ENCODE peak calls at places on chromosomes 13 and 19, in eight cellular contexts. D is LoVo; I is naive thymus-derived CD8-positive, alpha-beta T cell; L is RWPE1; C is neuronal stem cell; B is stimulated activated CD4-positive, alpha-beta T cell treated with anti-CD3 and anti-CD28 coated beads, Interleukin-1b, Interleukin-23, amount 100 ng/mL, for 1 hour; J is renal cortical epithelial cell; A is neural crest cell. U is an unnamed sample.

GRCh38 chr19:18173054-18173571 is 500 bp upstream of the IFI30 start:
- DNase-seq in C (no peak), A (no peak), D (no peak), L (no peak), B (no peak), J (no peak), I (no peak), U (no peak)

GRCh38 chr19:10797541-10798256 is 38.3 kb downstream of the TMED1 start:
- DNase-seq in I (peak; percentile 56), B (peak; percentile 60), J (no peak), C (no peak), D (no peak), L (no peak), A (no peak), U (peak; percentile 77)

GRCh38 chr13:72694314-72694713 is 33.1 kb downstream of the MZT1 start:
- DNase-seq in J (no peak), C (no peak), A (no peak), B (no peak), I (no peak), D (no peak), L (no peak), U (no peak)

GRCh38 chr19:36213793-36214387 is 575 bp downstream of the ZNF565 start:
- DNase-seq in C (peak; percentile 1), D (no peak), J (peak; percentile 25), A (no peak), L (no peak), I (no peak), B (no peak), U (no peak)

GRCh38 chr19:38655148-38655824 is 7.8 kb downstream of the ACTN4 start:
- DNase-seq in L (no peak), I (no peak), C (no peak), A (no peak), J (no peak), D (no peak), B (no peak), U (no peak)

GRCh38 chr13:33146843-33147611 is 130.8 kb downstream of the KL start:
- DNase-seq in A (no peak), C (no peak), J (no peak), L (no peak), D (no peak), B (no peak), I (no peak), U (no peak)

GRCh38 chr19:47767349-47767748 is 11.2 kb upstream of the SELENOW start:
- DNase-seq in C (no peak), A (no peak), I (no peak), J (no peak), D (no peak), B (no peak), L (no peak), U (no peak)

GRCh38 chr19:54893406-54893805 is 12.5 kb upstream of the NCR1 start:
- DNase-seq in D (peak; percentile 69), J (no peak), L (no peak), C (no peak), B (no peak), A (no peak), I (no peak), U (no peak)

GRCh38 chr13:45718063-45718462 is 15.9 kb downstream of the CBY2 start:
- DNase-seq in D (no peak), B (no peak), C (no peak), A (no peak), L (no peak), I (no peak), J (no peak), U (no peak)

GRCh38 chr19:50772408-50773311 is 2.4 kb downstream of the GPR32 start:
- DNase-seq in L (no peak), D (no peak), B (no peak), A (no peak), C (no peak), I (no peak), J (no peak), U (no peak)

GRCh38 chr13:29849731-29850212 is 645 bp downstream of the UBL3 start:
- DNase-seq in A (peak; percentile 20), I (peak; percentile 33), D (peak; percentile 48), L (peak; percentile 70), J (peak; percentile 70), B (no peak), C (no peak), U (peak; percentile 27)

GRCh38 chr13:71979616-71980015 is 112.6 kb upstream of the DACH1 start:
- DNase-seq in D (no peak), L (no peak), I (no peak), A (no peak), C (no peak), B (no peak), J (peak; percentile 13), U (no peak)

GRCh38 chr19:1315470-1316166 is 29.9 kb downstream of the EFNA2 start:
- DNase-seq in A (no peak), C (no peak), J (no peak), D (no peak), I (peak; percentile 17), B (no peak), L (peak; percentile 66), U (peak; percentile 18)

GRCh38 chr19:17886515-17886914 is 14.8 kb downstream of the SLC5A5 start:
- DNase-seq in C (no peak), L (no peak), I (no peak), D (no peak), B (no peak), J (no peak), A (no peak), U (no peak)

GRCh38 chr19:6791237-6791636 is 18.7 kb downstream of the VAV1 start:
- DNase-seq in B (no peak), C (no peak), I (no peak), A (no peak), D (no peak), J (no peak), L (no peak), U (no peak)

GRCh38 chr19:1206063-1206732 is 620 bp downstream of the STK11 start:
- DNase-seq in J (no peak), B (no peak), L (no peak), D (no peak), I (no peak), C (no peak), A (no peak), U (no peak)

GRCh38 chr19:38183227-38183914 is 40.7 kb downstream of the DPF1 start:
- DNase-seq in B (no peak), J (no peak), A (peak; percentile 43), I (no peak), D (no peak), C (peak; percentile 60), L (no peak), U (no peak)

GRCh38 chr13:26558074-26558805 is 757 bp downstream of the WASF3 start:
- DNase-seq in I (no peak), D (no peak), A (peak; percentile 16), B (no peak), C (peak; percentile 43), J (no peak), L (peak; percentile 12), U (no peak)

GRCh38 chr19:8373867-8374813 is 10.2 kb downstream of the ANGPTL4 start:
- DNase-seq in L (no peak), I (no peak), D (no peak), A (no peak), J (no peak), C (no peak), B (no peak), U (no peak)

GRCh38 chr13:25608181-25608580 is 236.4 kb downstream of the ATP8A2 start:
- DNase-seq in L (no peak), C (no peak), J (no peak), A (no peak), D (no peak), B (no peak), I (no peak), U (no peak)

GRCh38 chr19:35153701-35154534 is 617 bp upstream of the FXYD5 start:
- DNase-seq in B (peak; percentile 56), C (no peak), I (peak; percentile 72), D (peak; percentile 48), L (peak; percentile 49), J (no peak), A (peak; percentile 57), U (peak; percentile 78)

GRCh38 chr19:15115080-15115479 is 7.9 kb downstream of the SYDE1 start:
- DNase-seq in B (no peak), I (no peak), L (no peak), D (no peak), A (no peak), J (no peak), C (no peak), U (no peak)

GRCh38 chr13:20424959-20425358 is 100.7 kb downstream of the CRYL1 start:
- DNase-seq in D (no peak), J (peak; percentile 65), C (no peak), I (no peak), B (no peak), A (no peak), L (no peak), U (no peak)

U was measured in activated CD4-positive, alpha-beta T cell treated with anti-CD3 and anti-CD28 coated beads, Interleukin-2, amount 50 U/mL, for 1 hour.